ENCODE peak calls at places on chromosomes 2 and 18, in five cellular contexts. P is neural progenitor cell, M is OCI-LY7, A is hepatocyte, U is SK-N-SH. Q is an unnamed sample.

GRCh38 chr18:58998421-58999203 is 133.9 kb downstream of the ZNF532 start:
- DNase-seq in P (no peak), M (peak; percentile 60), A (no peak), U (no peak), Q (no peak)

GRCh38 chr2:45754087-45755015 is 102.9 kb downstream of the PRKCE start:
- DNase-seq in P (no peak), M (no peak), A (no peak), U (no peak), Q (no peak)

GRCh38 chr2:105644174-105644980 is 100.3 kb upstream of the NCK2 start:
- DNase-seq in P (no peak), M (no peak), A (no peak), U (no peak), Q (no peak)

GRCh38 chr2:99623613-99624012 is 133.8 kb upstream of the REV1 start:
- DNase-seq in P (no peak), M (no peak), A (no peak), U (no peak), Q (no peak)

GRCh38 chr2:230052299-230052698 is 16.4 kb downstream of the SLC16A14 start:
- DNase-seq in P (no peak), M (no peak), A (no peak), U (no peak), Q (no peak)

GRCh38 chr2:200173691-200174090 is 132.8 kb upstream of the SPATS2L start:
- DNase-seq in P (no peak), M (no peak), A (no peak), U (no peak), Q (no peak)

GRCh38 chr2:109168716-109169115 is 39.7 kb downstream of the SH3RF3 start:
- DNase-seq in P (no peak), M (no peak), A (no peak), U (no peak), Q (no peak)

GRCh38 chr2:42613281-42614064 is 45.0 kb downstream of the MTA3 start:
- DNase-seq in P (no peak), M (no peak), A (no peak), U (no peak), Q (no peak)

GRCh38 chr2:8642332-8643078 is 39.4 kb upstream of the ID2 start:
- DNase-seq in P (peak; percentile 59), M (no peak), A (no peak), U (peak; percentile 66), Q (peak; percentile 17)

GRCh38 chr2:205885492-205886099 is 200.4 kb downstream of the INO80D start:
- DNase-seq in P (peak; percentile 92), M (peak; percentile 65), A (peak; percentile 93), U (peak; percentile 50), Q (peak; percentile 97)

GRCh38 chr18:24868331-24868730 is 407.9 kb downstream of the HRH4 start:
- DNase-seq in P (no peak), M (no peak), A (no peak), U (no peak), Q (no peak)

GRCh38 chr2:145752091-145752806 is 1232.3 kb upstream of the ZEB2 start:
- DNase-seq in P (peak; percentile 74), M (peak; percentile 79), A (peak; percentile 71), U (peak; percentile 22), Q (peak; percentile 79)
- TF ChIP-seq EZH2phosphoT487 in P (no peak), M (no peak), A (no peak), U (no peak), Q (no peak)

GRCh38 chr2:240182966-240183365 is 42.5 kb upstream of the OTOS start:
- DNase-seq in P (no peak), M (no peak), A (no peak), U (no peak), Q (no peak)

GRCh38 chr2:240184198-240184590 is 43.7 kb upstream of the OTOS start:
- DNase-seq in P (no peak), M (no peak), A (no peak), U (no peak), Q (no peak)

GRCh38 chr2:240184656-240185055 is 44.2 kb upstream of the OTOS start:
- DNase-seq in P (no peak), M (no peak), A (no peak), U (no peak), Q (no peak)

GRCh38 chr2:240182476-240182875 is 42.0 kb upstream of the OTOS start:
- DNase-seq in P (no peak), M (no peak), A (no peak), U (no peak), Q (no peak)

DNA sequence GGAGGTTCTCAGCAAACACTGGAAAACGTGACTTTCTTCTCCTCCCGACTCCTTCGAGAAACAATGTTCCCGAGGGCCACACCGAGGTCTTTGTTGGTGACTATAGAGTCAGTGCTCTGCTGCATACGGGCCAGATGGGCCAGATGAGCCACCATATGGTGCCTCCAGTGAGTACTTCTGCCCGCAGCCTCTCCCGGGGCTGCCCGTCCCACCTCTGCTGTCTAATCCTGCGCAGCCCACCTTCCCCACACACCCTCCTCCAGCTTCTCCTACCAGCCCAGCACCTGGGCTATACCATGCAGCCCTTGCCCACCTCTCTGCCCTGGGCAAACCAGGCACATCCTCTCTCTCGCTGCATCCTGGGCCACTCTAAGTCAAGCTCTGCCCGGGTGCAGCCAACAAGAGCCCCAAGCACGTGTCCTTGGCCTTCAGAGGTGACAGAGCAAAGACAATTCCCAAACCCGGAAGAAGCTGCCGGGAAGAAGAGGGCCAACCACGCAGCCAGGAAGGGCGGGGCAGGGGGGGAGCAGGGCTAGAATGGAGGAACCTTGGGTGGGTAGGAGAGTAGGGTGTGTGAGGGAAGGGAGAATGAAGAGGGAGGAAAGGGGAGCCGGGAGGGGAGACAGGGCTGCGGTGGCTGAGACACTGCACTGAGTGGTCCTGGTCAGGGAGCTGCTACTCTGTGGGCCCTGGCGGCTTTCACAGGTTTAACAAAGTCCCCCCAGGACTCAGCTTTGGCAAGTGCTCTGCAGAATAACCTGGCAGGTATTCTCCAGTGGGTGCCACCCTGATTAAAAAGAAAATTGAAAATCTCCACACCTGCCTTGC is 43.1 kb upstream of the OTOS start:
- DNase-seq in P (no peak), M (no peak), A (no peak), U (no peak), Q (no peak)
- TF ChIP-seq EZH2phosphoT487 in P (no peak), M (no peak), A (no peak), U (no peak), Q (no peak)

GRCh38 chr2:215607790-215608189 is 171.9 kb upstream of the FN1 start:
- DNase-seq in P (no peak), M (no peak), A (no peak), U (no peak), Q (no peak)

GRCh38 chr2:215606219-215606618 is 170.4 kb upstream of the FN1 start:
- DNase-seq in P (no peak), M (no peak), A (no peak), U (no peak), Q (no peak)

GRCh38 chr2:215612770-215613169 is 176.9 kb upstream of the FN1 start:
- DNase-seq in P (no peak), M (no peak), A (no peak), U (no peak), Q (peak; percentile 17)

GRCh38 chr2:215611609-215612386 is 175.9 kb upstream of the FN1 start:
- DNase-seq in P (no peak), M (no peak), A (no peak), U (no peak), Q (no peak)

DNA sequence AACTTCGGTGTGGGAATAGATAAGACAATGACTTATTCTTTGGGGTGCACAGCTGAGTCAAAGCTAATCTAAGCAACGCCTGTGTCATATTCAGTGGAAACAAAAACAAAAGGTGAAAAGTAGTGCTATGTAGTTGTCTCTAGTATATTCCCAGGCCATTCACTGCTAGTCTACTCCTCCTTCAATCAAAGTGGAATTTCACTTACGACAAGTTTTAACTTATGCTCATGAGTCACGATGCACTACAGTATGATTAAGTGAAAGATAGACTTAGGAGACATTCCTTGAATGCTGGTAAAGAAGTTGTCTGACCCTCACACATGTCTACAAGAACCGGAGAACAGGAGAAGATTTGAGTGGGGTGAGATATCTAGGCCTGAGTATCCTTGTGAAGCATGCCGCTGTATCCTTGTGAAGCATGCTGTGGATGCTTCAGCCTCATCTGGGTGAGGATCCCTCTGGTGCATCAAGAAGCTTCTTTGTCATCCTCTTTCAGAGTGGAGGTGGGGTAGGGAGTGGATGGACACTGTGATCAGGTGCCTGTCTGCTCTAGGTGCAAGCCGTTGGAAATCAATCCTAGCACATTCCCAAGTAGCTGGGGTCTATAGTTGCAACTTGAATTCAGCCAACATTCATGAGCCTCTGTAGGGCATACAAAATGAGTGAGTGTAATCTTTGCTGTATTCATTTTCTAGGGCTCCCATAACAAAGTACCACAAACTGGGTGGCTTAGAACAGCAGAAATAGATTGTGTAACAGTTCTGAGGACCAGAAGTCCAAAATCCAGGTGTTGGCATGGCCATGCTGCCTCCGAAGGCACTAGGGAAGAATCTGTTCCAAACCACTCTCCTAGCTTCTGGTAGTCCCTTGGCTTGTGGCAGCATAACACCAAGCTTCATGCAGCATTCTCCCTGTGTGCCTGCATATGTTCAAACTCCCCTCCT is 173.5 kb upstream of the FN1 start:
- DNase-seq in P (no peak), M (no peak), A (peak; percentile 19), U (no peak), Q (no peak)
- TF ChIP-seq EZH2phosphoT487 in P (no peak), M (no peak), A (no peak), U (no peak), Q (no peak)

GRCh38 chr18:34866739-34867138 is 156.6 kb downstream of the DTNA start:
- DNase-seq in P (peak; percentile 27), M (no peak), A (peak; percentile 14), U (peak; percentile 54), Q (peak; percentile 55)

GRCh38 chr18:34866310-34866709 is 156.2 kb downstream of the DTNA start:
- DNase-seq in P (no peak), M (no peak), A (no peak), U (no peak), Q (no peak)

GRCh38 chr18:34858188-34858587 is 148.1 kb downstream of the DTNA start:
- DNase-seq in P (no peak), M (no peak), A (no peak), U (no peak), Q (no peak)

GRCh38 chr18:34864836-34865497 is 154.9 kb downstream of the DTNA start:
- DNase-seq in P (no peak), M (no peak), A (no peak), U (peak; percentile 17), Q (no peak)

GRCh38 chr18:34862561-34862960 is 152.5 kb downstream of the DTNA start:
- DNase-seq in P (no peak), M (no peak), A (no peak), U (no peak), Q (no peak)
- TF ChIP-seq EZH2phosphoT487 in P (no peak), M (no peak), A (no peak), U (no peak), Q (no peak)

GRCh38 chr2:131125195-131125757 is 20.1 kb downstream of the PLEKHB2 start:
- DNase-seq in P (no peak), M (no peak), A (peak; percentile 19), U (no peak), Q (no peak)
- TF ChIP-seq EZH2phosphoT487 in P (no peak), M (no peak), A (no peak), U (no peak), Q (no peak)

GRCh38 chr2:11371099-11371937 is 26.9 kb upstream of the ROCK2 start:
- DNase-seq in P (no peak), M (no peak), A (no peak), U (peak; percentile 52), Q (no peak)
- TF ChIP-seq EZH2phosphoT487 in P (no peak), M (no peak), A (no peak), U (no peak), Q (no peak)